ENCODE peak calls at places on chromosomes 12 and 14, in six cellular contexts. O is Calu3, R is activated T-cell treated with anti-CD3 and anti-CD28 coated beads for 24 hours, F is SK-N-DZ, P is left colon, W is AG20443. Y is an unnamed sample.

GRCh38 chr12:7161811-7162210 is 27.7 kb upstream of the PEX5 start:
- DNase-seq in R (no peak), O (no peak), P (no peak), W (peak; percentile 82), F (no peak), Y (no peak)

GRCh38 chr12:90076851-90077319 is 368.2 kb upstream of the ATP2B1 start:
- DNase-seq in O (no peak), F (no peak), R (no peak), P (no peak), W (no peak), Y (no peak)

GRCh38 chr14:71324767-71325272 is 417.6 kb downstream of the PCNX1 start:
- DNase-seq in F (no peak), W (no peak), R (no peak), P (peak; percentile 20), O (peak; percentile 43), Y (no peak)

GRCh38 chr12:120879102-120879501 is 25.1 kb downstream of the SPPL3 start:
- DNase-seq in R (no peak), W (no peak), P (no peak), F (no peak), O (no peak), Y (no peak)

GRCh38 chr12:106197906-106198623 is 49.8 kb downstream of the CKAP4 start:
- DNase-seq in F (no peak), R (no peak), W (peak; percentile 43), P (no peak), O (no peak), Y (no peak)

GRCh38 chr14:23559010-23559920 is 3.2 kb downstream of the THTPA start:
- DNase-seq in R (peak; percentile 61), F (peak; percentile 63), W (peak; percentile 76), P (peak; percentile 68), O (peak; percentile 71), Y (peak; percentile 72)

GRCh38 chr14:68039593-68039992 is 220.0 kb downstream of the RAD51B start:
- DNase-seq in R (no peak), F (no peak), W (no peak), P (no peak), O (no peak), Y (no peak)

GRCh38 chr12:99054601-99055128 is 409.6 kb downstream of the APAF1 start:
- DNase-seq in F (no peak), R (no peak), W (no peak), P (no peak), O (no peak), Y (no peak)

GRCh38 chr12:115485503-115485902 is 792.0 kb downstream of the MED13L start:
- DNase-seq in W (no peak), P (no peak), R (no peak), O (no peak), F (no peak), Y (no peak)

GRCh38 chr12:45543887-45544286 is 185.6 kb upstream of the ARID2 start:
- DNase-seq in F (peak; percentile 65), R (peak; percentile 40), O (peak; percentile 59), W (peak; percentile 87), P (peak; percentile 18), Y (peak; percentile 78)

GRCh38 chr12:46304080-46304479 is 35.2 kb upstream of the SLC38A1 start:
- DNase-seq in P (no peak), O (no peak), R (no peak), W (no peak), F (no peak), Y (no peak)

GRCh38 chr14:65866422-65866821 is 453.9 kb downstream of the FUT8 start:
- DNase-seq in R (no peak), F (no peak), P (no peak), O (no peak), W (no peak), Y (no peak)

GRCh38 chr14:36028218-36028617 is 148.3 kb downstream of the PTCSC3 start:
- DNase-seq in W (no peak), F (no peak), P (no peak), R (no peak), O (no peak), Y (no peak)

GRCh38 chr14:93239869-93240677 is 33.0 kb downstream of the UBR7 start:
- DNase-seq in F (no peak), R (no peak), W (no peak), O (peak; percentile 69), P (no peak), Y (peak; percentile 70)

GRCh38 chr12:18863769-18864500 is 126.0 kb downstream of the CAPZA3 start:
- DNase-seq in W (no peak), R (no peak), P (no peak), F (no peak), O (no peak), Y (no peak)

GRCh38 chr12:57215668-57216013 is 953 bp upstream of the NXPH4 start:
- DNase-seq in R (no peak), F (no peak), W (peak; percentile 47), O (no peak), P (no peak), Y (no peak)

GRCh38 chr14:67863223-67863622 is 43.6 kb downstream of the RAD51B start:
- DNase-seq in R (no peak), W (no peak), P (no peak), O (no peak), F (no peak), Y (no peak)

GRCh38 chr12:119901670-119902069 is 24.6 kb upstream of the CIT start:
- DNase-seq in R (no peak), O (no peak), P (no peak), W (no peak), F (no peak), Y (no peak)

GRCh38 chr12:59517522-59517921 is 78.3 kb upstream of the SLC16A7 start:
- DNase-seq in F (no peak), O (no peak), R (no peak), W (no peak), P (no peak), Y (no peak)

GRCh38 chr14:48725001-48725734 is 861.0 kb downstream of the RPS29 start:
- DNase-seq in F (no peak), W (no peak), P (no peak), O (no peak), R (no peak), Y (no peak)

GRCh38 chr12:110281549-110282342 is 699 bp downstream of the ATP2A2 start:
- DNase-seq in O (peak; percentile 77), F (peak; percentile 35), P (peak; percentile 63), R (peak; percentile 26), W (peak; percentile 78), Y (peak; percentile 75)

GRCh38 chr14:21525995-21526671 is at the start of gene SALL2:
- DNase-seq in P (peak; percentile 55), O (peak; percentile 61), W (peak; percentile 57), F (peak; percentile 86), R (peak; percentile 60), Y (peak; percentile 11)

GRCh38 chr14:38412654-38413053 is 156.8 kb upstream of the CLEC14A start:
- DNase-seq in O (no peak), P (no peak), F (no peak), R (no peak), W (no peak), Y (no peak)

GRCh38 chr14:100410056-100410565 is 87.0 kb downstream of the SLC25A47 start:
- DNase-seq in R (no peak), P (no peak), O (no peak), F (no peak), W (no peak), Y (no peak)

GRCh38 chr14:27890259-27890658 is 876.3 kb upstream of the FOXG1 start:
- DNase-seq in P (no peak), R (no peak), O (no peak), F (no peak), W (no peak), Y (no peak)

GRCh38 chr14:101475468-101476257 is 85.6 kb upstream of the DIO3 start:
- DNase-seq in F (no peak), W (peak; percentile 82), R (no peak), P (no peak), O (peak; percentile 59), Y (peak; percentile 72)

GRCh38 chr12:108424816-108425215 is 85.7 kb upstream of the CMKLR1 start:
- DNase-seq in W (no peak), F (no peak), O (no peak), P (no peak), R (no peak), Y (no peak)

GRCh38 chr12:10249690-10250455 is 37.2 kb downstream of the GABARAPL1 start:
- DNase-seq in F (no peak), W (no peak), O (no peak), P (no peak), R (no peak), Y (no peak)

Y was measured in A549.